ENCODE peak calls at places on chromosomes 13 and 19, in eight cellular contexts. C is left ventricle myocardium inferior; U is CD8-positive, alpha-beta T cell; Y is CD8-positive, alpha-beta memory T cell; P is hepatocyte; B is A673; Z is heart left ventricle; H is ovary. W is an unnamed sample.

GRCh38 chr19:2867025-2867991 is at the start of gene ZNF556:
- DNase-seq in U (no peak), P (no peak), H (peak; percentile 92), B (peak; percentile 33), Z (no peak), Y (no peak), C (no peak), W (no peak)

GRCh38 chr13:48908381-48909087 is 67.2 kb upstream of the FNDC3A start:
- DNase-seq in P (no peak), Y (no peak), Z (no peak), C (no peak), H (no peak), U (no peak), B (no peak), W (no peak)

GRCh38 chr19:30870861-30871260 is 478.4 kb downstream of the TSHZ3 start:
- DNase-seq in Z (no peak), H (peak; percentile 41), U (no peak), B (peak; percentile 58), Y (no peak), P (peak; percentile 61), C (no peak), W (no peak)

GRCh38 chr13:25371608-25372274 is at the start of gene ATP8A2:
- DNase-seq in P (peak; percentile 30), C (no peak), Z (no peak), U (no peak), H (no peak), B (peak; percentile 6), Y (no peak), W (no peak)

GRCh38 chr13:20860844-20861243 is 41.7 kb downstream of the XPO4 start:
- DNase-seq in C (no peak), U (no peak), Z (no peak), H (no peak), P (no peak), B (no peak), Y (no peak), W (no peak)

GRCh38 chr13:28376604-28377003 is 118.3 kb downstream of the FLT1 start:
- DNase-seq in Z (no peak), B (no peak), C (no peak), H (no peak), Y (no peak), U (no peak), P (no peak), W (no peak)

GRCh38 chr19:36686365-36687213 is 823 bp upstream of the ZNF567 start:
- DNase-seq in B (peak; percentile 3), H (peak; percentile 46), C (no peak), U (no peak), P (peak; percentile 13), Z (no peak), Y (no peak), W (no peak)

GRCh38 chr13:33032037-33032625 is 15.9 kb downstream of the KL start:
- DNase-seq in Y (no peak), H (no peak), C (peak; percentile 29), Z (peak; percentile 47), U (no peak), P (no peak), B (no peak), W (no peak)

GRCh38 chr13:61109741-61110140 is 305.9 kb downstream of the PCDH20 start:
- DNase-seq in U (no peak), C (no peak), B (no peak), H (no peak), Y (no peak), P (no peak), Z (no peak), W (no peak)

GRCh38 chr19:19502281-19502680 is 13.1 kb downstream of the TSSK6 start:
- DNase-seq in H (no peak), B (no peak), C (no peak), U (no peak), P (no peak), Z (no peak), Y (no peak), W (no peak)

GRCh38 chr13:84609716-84610115 is 727.4 kb upstream of the SLITRK1 start:
- DNase-seq in C (no peak), B (peak; percentile 3), H (no peak), U (no peak), Y (no peak), Z (no peak), P (peak; percentile 5), W (no peak)

GRCh38 chr13:45545686-45546409 is 69.7 kb downstream of the ERICH6B start:
- DNase-seq in U (no peak), B (no peak), Y (no peak), Z (no peak), H (no peak), P (no peak), C (no peak), W (no peak)

GRCh38 chr19:57587529-57587928 is 3.6 kb downstream of the ZIK1 start:
- DNase-seq in C (no peak), P (no peak), B (no peak), Z (no peak), H (no peak), Y (no peak), U (no peak), W (no peak)

GRCh38 chr19:34639491-34640085 is 37.4 kb downstream of the SCGB2B2 start:
- DNase-seq in C (no peak), U (peak; percentile 66), Z (no peak), B (peak; percentile 87), Y (peak; percentile 31), H (peak; percentile 47), P (peak; percentile 84), W (peak; percentile 47)

GRCh38 chr13:70249332-70250064 is 141.2 kb upstream of the KLHL1 start:
- DNase-seq in B (no peak), C (no peak), Z (no peak), H (no peak), P (peak; percentile 57), U (no peak), Y (no peak), W (no peak)

GRCh38 chr19:3358919-3359849 is 7.2 kb upstream of the NFIC start:
- DNase-seq in Y (peak; percentile 58), H (peak; percentile 82), P (peak; percentile 62), U (peak; percentile 56), C (peak; percentile 78), B (peak; percentile 71), Z (peak; percentile 70), W (peak; percentile 91)

GRCh38 chr13:50129923-50130685 is 114.9 kb downstream of the KCNRG start:
- DNase-seq in P (peak; percentile 42), H (peak; percentile 31), Y (no peak), U (no peak), B (peak; percentile 41), Z (peak; percentile 43), C (peak; percentile 37), W (no peak)

GRCh38 chr13:94291631-94292322 is 187.7 kb downstream of the DCT start:
- DNase-seq in Y (no peak), H (no peak), P (peak; percentile 10), U (no peak), C (no peak), Z (no peak), B (no peak), W (no peak)

GRCh38 chr19:3404324-3405260 is 38.2 kb downstream of the NFIC start:
- DNase-seq in P (peak; percentile 58), B (peak; percentile 52), Z (peak; percentile 94), H (peak; percentile 92), U (no peak), Y (no peak), C (peak; percentile 89), W (peak; percentile 87)

GRCh38 chr13:20633802-20634201 is 66.8 kb downstream of the IFT88 start:
- DNase-seq in B (no peak), H (no peak), Z (no peak), P (no peak), C (no peak), U (no peak), Y (no peak), W (no peak)

GRCh38 chr13:111215081-111216047 is 100.3 kb downstream of the ARHGEF7 start:
- DNase-seq in C (no peak), Y (no peak), H (no peak), B (no peak), P (no peak), Z (no peak), U (no peak), W (no peak)
- H3K27ac ChIP-seq in C (peak overlapping the region; percentile 9), Y (no peak overlapping the region), H (no peak overlapping the region), B (no peak overlapping the region), P (no peak overlapping the region), Z (no peak overlapping the region), U (no peak overlapping the region), W (no peak overlapping the region)

DNA sequence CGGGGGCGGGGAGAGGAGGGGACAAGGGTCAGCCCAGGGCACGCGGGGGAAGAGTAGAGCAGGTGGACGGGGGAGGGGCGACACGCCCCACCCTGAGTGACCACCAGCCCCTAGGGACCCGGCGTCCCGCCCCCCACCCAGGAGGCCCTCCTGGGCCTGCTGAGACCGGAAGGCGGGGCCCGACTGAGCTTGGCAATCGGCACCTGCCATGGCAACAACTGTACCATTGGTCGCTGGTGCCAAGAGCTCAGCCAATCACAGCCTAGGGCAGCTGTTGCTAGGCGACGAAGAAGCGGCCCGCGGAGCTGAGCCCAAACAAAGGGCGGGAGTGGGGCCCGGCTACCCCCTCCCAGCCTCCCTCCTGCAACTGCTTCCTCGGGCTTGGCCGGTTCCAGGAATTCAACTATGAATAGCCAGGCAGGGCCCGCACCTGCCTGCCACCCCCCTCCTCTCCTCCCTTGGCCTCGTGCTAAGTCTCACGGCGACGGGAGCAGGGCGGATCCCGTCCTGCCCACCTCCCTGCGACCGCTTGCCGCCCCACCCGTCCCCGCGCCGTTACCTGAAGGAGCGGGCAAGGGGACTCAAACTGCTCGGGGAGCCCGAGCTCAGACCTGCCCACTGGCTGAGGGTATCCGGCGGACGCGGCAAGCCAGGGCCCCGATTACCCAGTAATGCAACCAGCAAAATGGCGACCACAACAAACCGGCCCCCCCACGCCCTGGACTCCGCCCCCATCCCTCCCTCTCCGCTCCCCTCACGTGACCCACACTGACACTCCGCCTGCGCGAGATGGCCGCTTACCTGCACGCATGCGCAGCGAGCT is at the start of gene DYRK1B:
- DNase-seq in H (peak; percentile 99), Y (peak; percentile 98), P (peak; percentile 100), U (peak; percentile 99), C (peak; percentile 98), Z (peak; percentile 98), B (peak; percentile 98), W (peak; percentile 98)
- H3K36me3 ChIP-seq in H (no peaks in the 10 kb centered on the region), Y (peaks cover 38% of the 10 kb centered on the region), P (no peaks in the 10 kb centered on the region), U (peaks cover 34% of the 10 kb centered on the region), C (peaks cover 73% of the 10 kb centered on the region), Z (peaks cover 72% of the 10 kb centered on the region), B (peaks cover 57% of the 10 kb centered on the region), W (peaks cover 74% of the 10 kb centered on the region)

DNA sequence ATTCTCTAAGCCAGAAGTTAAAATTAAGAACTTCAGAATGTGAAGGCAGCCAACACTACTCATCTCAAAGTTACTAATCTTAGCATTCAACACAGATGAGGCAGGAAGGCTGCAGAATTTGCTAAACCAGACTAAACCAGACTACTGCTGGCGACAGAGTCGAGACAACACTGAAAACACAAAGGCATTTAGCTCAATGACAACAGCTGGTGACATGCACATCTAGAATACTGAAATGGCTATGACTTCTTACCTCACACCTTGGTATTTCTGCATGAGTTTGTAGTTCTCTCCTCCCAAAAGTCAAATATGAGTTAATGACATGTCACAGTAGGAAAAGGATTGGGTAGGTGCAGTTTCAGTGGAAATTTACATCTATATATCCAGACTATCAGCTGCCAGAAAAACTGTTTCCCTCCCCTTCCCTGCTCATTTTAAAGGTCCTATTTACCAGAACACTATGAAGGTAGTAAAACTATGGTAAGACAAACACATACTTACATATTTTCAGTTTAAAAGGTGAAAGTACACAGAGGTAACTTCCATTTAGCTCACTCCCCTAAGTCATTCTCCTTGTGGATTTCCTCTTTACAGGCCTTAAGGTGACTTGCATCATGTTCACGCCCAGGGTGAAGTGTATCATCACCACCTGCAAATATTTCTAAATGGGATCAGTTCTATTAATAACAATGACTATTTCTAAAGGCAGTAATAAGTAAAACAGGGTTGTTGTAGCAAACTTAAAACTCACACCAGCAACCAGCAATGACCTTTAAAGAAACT is 21.4 kb downstream of the FOXO1 start:
- DNase-seq in Z (no peak), P (peak; percentile 22), U (no peak), C (no peak), Y (no peak), H (no peak), B (no peak), W (no peak)
- H3K4me1 ChIP-seq in Z (peaks cover 42% of the 10 kb centered on the region), P (peaks cover 24% of the 10 kb centered on the region), U (peaks cover 96% of the 10 kb centered on the region), C (peaks cover 85% of the 10 kb centered on the region), Y (peaks cover 95% of the 10 kb centered on the region), H (peaks cover 32% of the 10 kb centered on the region), B (peaks cover 12% of the 10 kb centered on the region), W (peaks cover 21% of the 10 kb centered on the region)

GRCh38 chr19:13016628-13017305 is 21.5 kb downstream of the NFIX start:
- DNase-seq in U (no peak), B (no peak), H (no peak), C (no peak), P (no peak), Z (no peak), Y (no peak), W (peak; percentile 23)
- H3K27ac ChIP-seq in U (no peak overlapping the region), B (peak overlapping the region; percentile 52), H (peak overlapping the region; percentile 57), C (peak overlapping the region; percentile 94), P (no peak overlapping the region), Z (peak overlapping the region; percentile 84), Y (peak overlapping the region; percentile 39), W (peak overlapping the region; percentile 77)

W was measured in left lung.